ENCODE peak calls at places on chromosomes 5 and 9, in six cellular contexts. Q is heart right ventricle; V is pancreas; Y is upper lobe of left lung; L is activated CD8-positive, alpha-beta T cell treated with anti-CD3 and anti-CD28 coated beads for 36 hours; F is T-helper 17 cell. E is an unnamed sample.

GRCh38 chr5:125554355-125554754 is 807.9 kb upstream of the ZNF608 start:
- ATAC-seq in Q (no peak), L (no peak), F (no peak), Y (no peak), V (no peak), E (no peak)

GRCh38 chr5:140372971-140373487 is 13.0 kb downstream of the SLC4A9 start:
- ATAC-seq in L (peak; percentile 86), Y (peak; percentile 92), Q (peak; percentile 72), V (peak; percentile 95), F (peak; percentile 66), E (peak; percentile 53)

GRCh38 chr5:43213951-43214350 is 21.9 kb downstream of the NIM1K start:
- ATAC-seq in Y (no peak), Q (no peak), V (no peak), F (no peak), L (no peak), E (no peak)

GRCh38 chr9:116951588-116952433 is 264.7 kb downstream of the TRIM32 start:
- ATAC-seq in Q (no peak), Y (no peak), V (no peak), L (no peak), F (no peak), E (peak; percentile 28)

GRCh38 chr5:82748688-82749091 is 328.5 kb downstream of the TMEM167A start:
- ATAC-seq in F (no peak), L (peak; percentile 49), Y (no peak), Q (no peak), V (no peak), E (no peak)

GRCh38 chr5:135493406-135494180 is 41.4 kb upstream of the TIFAB start:
- ATAC-seq in F (no peak), L (no peak), Q (no peak), V (no peak), Y (peak; percentile 32), E (no peak)

GRCh38 chr9:25808554-25808953 is 130.3 kb upstream of the TUSC1 start:
- ATAC-seq in V (no peak), L (no peak), Q (no peak), F (no peak), Y (no peak), E (no peak)

GRCh38 chr9:133470427-133470924 is 8.4 kb downstream of the SLC2A6 start:
- ATAC-seq in V (no peak), L (no peak), Y (peak; percentile 4), F (no peak), Q (no peak), E (peak; percentile 9)

GRCh38 chr5:125235995-125236394 is 489.6 kb upstream of the ZNF608 start:
- ATAC-seq in L (no peak), Q (no peak), Y (no peak), F (no peak), V (no peak), E (no peak)

GRCh38 chr5:18048449-18048848 is 414.2 kb downstream of the TAF11L14 start:
- ATAC-seq in Q (no peak), F (no peak), Y (no peak), V (peak; percentile 39), L (no peak), E (no peak)

GRCh38 chr9:79731483-79731882 is 159.7 kb downstream of the TLE4 start:
- ATAC-seq in L (peak; percentile 95), F (no peak), V (no peak), Y (no peak), Q (no peak), E (peak; percentile 85)

GRCh38 chr9:124878518-124878917 is 16.6 kb downstream of the ARPC5L start:
- ATAC-seq in L (no peak), F (no peak), Q (no peak), V (no peak), Y (no peak), E (no peak)

GRCh38 chr5:14487896-14488570 is 93.6 kb upstream of the OTULINL start:
- ATAC-seq in L (no peak), Y (no peak), V (no peak), Q (no peak), F (no peak), E (no peak)

GRCh38 chr9:135275926-135276289 is 188.4 kb downstream of the OLFM1 start:
- ATAC-seq in Q (no peak), F (no peak), Y (no peak), V (peak; percentile 64), L (no peak), E (no peak)

GRCh38 chr9:128190013-128190412 is 1.4 kb downstream of the CIZ1 start:
- ATAC-seq in F (no peak), L (no peak), Q (no peak), Y (no peak), V (no peak), E (no peak)

GRCh38 chr9:121772600-121773285 is 121.3 kb downstream of the DAB2IP start:
- ATAC-seq in Y (no peak), V (peak; percentile 88), F (no peak), Q (peak; percentile 91), L (no peak), E (no peak)

GRCh38 chr5:89613222-89613956 is 730.4 kb upstream of the MEF2C start:
- ATAC-seq in V (no peak), Q (no peak), L (no peak), Y (no peak), F (no peak), E (no peak)

GRCh38 chr5:173123416-173123815 is 20.9 kb upstream of the BNIP1 start:
- ATAC-seq in F (no peak), Y (peak; percentile 58), V (no peak), Q (no peak), L (no peak), E (no peak)

GRCh38 chr9:109164040-109164439 is 3.0 kb downstream of the FRRS1L start:
- ATAC-seq in L (no peak), V (no peak), Q (no peak), F (no peak), Y (no peak), E (no peak)

GRCh38 chr5:1293997-1294838 is 650 bp downstream of the TERT start:
- ATAC-seq in V (no peak), Y (no peak), L (peak; percentile 31), F (peak; percentile 7), Q (peak; percentile 39), E (peak; percentile 35)

GRCh38 chr5:142894749-142895148 is 124.6 kb downstream of the ARHGAP26 start:
- ATAC-seq in V (no peak), F (no peak), L (no peak), Q (peak; percentile 63), Y (no peak), E (no peak)

GRCh38 chr9:94680621-94681020 is 41.3 kb upstream of the FBP1 start:
- ATAC-seq in Y (no peak), Q (no peak), L (no peak), V (no peak), F (no peak), E (no peak)

GRCh38 chr9:2126331-2126789 is 111.2 kb downstream of the SMARCA2 start:
- ATAC-seq in V (peak; percentile 59), L (peak; percentile 4), F (no peak), Q (peak; percentile 50), Y (peak; percentile 64), E (no peak)

GRCh38 chr5:59542841-59543825 is 350.4 kb downstream of the PDE4D start:
- ATAC-seq in F (no peak), Y (peak; percentile 74), Q (peak; percentile 57), L (no peak), V (peak; percentile 42), E (no peak)

GRCh38 chr9:36470891-36471290 is 70.8 kb upstream of the RNF38 start:
- ATAC-seq in Q (peak; percentile 55), Y (peak; percentile 94), F (peak; percentile 93), L (peak; percentile 99), V (peak; percentile 80), E (peak; percentile 88)

GRCh38 chr5:42874621-42875198 is 63.0 kb upstream of the SELENOP start:
- ATAC-seq in V (no peak), L (no peak), Y (no peak), F (no peak), Q (no peak), E (no peak)

GRCh38 chr5:145854651-145855258 is 18.1 kb downstream of the GRXCR2 start:
- ATAC-seq in Q (no peak), L (no peak), V (peak; percentile 71), F (no peak), Y (peak; percentile 61), E (no peak)